ENCODE peak calls at places on chromosomes 13 and 19, in four cellular contexts. One of them, this sample, is unnamed.

GRCh38 chr13:51246005-51246404 is 23.8 kb downstream of the FAM124A start:
- DNase-seq in fibroblast of the aortic adventitia: no peak
- DNase-seq in MCF 10A: no peak
- DNase-seq in neural progenitor cell: no peak
- DNase-seq in this sample: no peak

GRCh38 chr19:39154626-39155100 is 29.1 kb downstream of the PAK4 start:
- DNase-seq in fibroblast of the aortic adventitia: no peak
- DNase-seq in MCF 10A: no peak
- DNase-seq in neural progenitor cell: no peak
- DNase-seq in this sample: no peak

GRCh38 chr19:40740747-40741146 is 9.5 kb downstream of the ACTMAP start:
- DNase-seq in fibroblast of the aortic adventitia: peak
- DNase-seq in MCF 10A: no peak
- DNase-seq in neural progenitor cell: no peak
- DNase-seq in this sample: peak

GRCh38 chr19:16661480-16662034 is 618 bp downstream of the TMEM38A start:
- DNase-seq in fibroblast of the aortic adventitia: no peak
- DNase-seq in MCF 10A: no peak
- DNase-seq in neural progenitor cell: peak
- DNase-seq in this sample: no peak

GRCh38 chr19:15252398-15253018 is 20.3 kb upstream of the EPHX3 start:
- DNase-seq in fibroblast of the aortic adventitia: peak
- DNase-seq in MCF 10A: peak
- DNase-seq in neural progenitor cell: peak
- DNase-seq in this sample: peak

GRCh38 chr13:22110368-22110767 is 439.5 kb downstream of the FGF9 start:
- DNase-seq in fibroblast of the aortic adventitia: peak
- DNase-seq in MCF 10A: no peak
- DNase-seq in neural progenitor cell: no peak
- DNase-seq in this sample: no peak

GRCh38 chr13:80454245-80454644 is 113.3 kb upstream of the SPRY2 start:
- DNase-seq in fibroblast of the aortic adventitia: peak
- DNase-seq in MCF 10A: peak
- DNase-seq in neural progenitor cell: no peak
- DNase-seq in this sample: no peak

GRCh38 chr13:111893071-111893606 is 173.8 kb upstream of the SOX1 start:
- DNase-seq in fibroblast of the aortic adventitia: no peak
- DNase-seq in MCF 10A: no peak
- DNase-seq in neural progenitor cell: peak
- DNase-seq in this sample: no peak

GRCh38 chr19:43624933-43625332 is 5.5 kb upstream of the ZNF428 start:
- DNase-seq in fibroblast of the aortic adventitia: no peak
- DNase-seq in MCF 10A: peak
- DNase-seq in neural progenitor cell: peak
- DNase-seq in this sample: no peak

GRCh38 chr19:10501971-10502523 is 1.1 kb downstream of the KEAP1 start:
- DNase-seq in fibroblast of the aortic adventitia: peak
- DNase-seq in MCF 10A: peak
- DNase-seq in neural progenitor cell: peak
- DNase-seq in this sample: no peak

GRCh38 chr13:101325423-101325822 is 90.9 kb downstream of the NALCN start:
- DNase-seq in fibroblast of the aortic adventitia: no peak
- DNase-seq in MCF 10A: no peak
- DNase-seq in neural progenitor cell: peak
- DNase-seq in this sample: no peak

GRCh38 chr19:40416918-40417713 is 3.9 kb upstream of the PRX start:
- DNase-seq in fibroblast of the aortic adventitia: no peak
- DNase-seq in MCF 10A: peak
- DNase-seq in neural progenitor cell: no peak
- DNase-seq in this sample: no peak

GRCh38 chr19:48551437-48552302 is at the start of gene SULT2B1:
- DNase-seq in fibroblast of the aortic adventitia: no peak
- DNase-seq in MCF 10A: no peak
- DNase-seq in neural progenitor cell: no peak
- DNase-seq in this sample: no peak

GRCh38 chr19:56839665-56840451 is 668 bp downstream of the PEG3 start:
- DNase-seq in fibroblast of the aortic adventitia: no peak
- DNase-seq in MCF 10A: no peak
- DNase-seq in neural progenitor cell: no peak
- DNase-seq in this sample: no peak

GRCh38 chr13:24746618-24747247 is 17.2 kb upstream of the RNF17 start:
- DNase-seq in fibroblast of the aortic adventitia: peak
- DNase-seq in MCF 10A: no peak
- DNase-seq in neural progenitor cell: peak
- DNase-seq in this sample: no peak

DNA sequence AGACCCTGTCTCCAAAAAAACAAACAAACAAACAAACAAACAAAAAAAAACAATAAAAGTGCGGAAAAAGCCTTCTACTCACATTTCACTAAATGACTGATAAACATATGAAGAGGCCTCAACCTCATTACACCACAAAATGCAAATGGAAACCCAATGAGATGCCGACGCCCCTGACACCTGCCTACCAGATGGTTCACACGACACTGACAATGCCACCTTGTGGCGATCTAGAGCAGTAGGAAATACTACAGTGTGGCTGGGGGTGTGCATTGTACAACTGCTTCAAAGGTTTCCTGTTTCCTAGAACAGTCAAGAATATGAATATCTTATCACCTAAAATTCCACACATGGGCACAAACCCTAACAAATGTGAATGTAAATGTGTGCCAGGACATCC is 14.0 kb downstream of the SCGB2B2 start:
- DNase-seq in fibroblast of the aortic adventitia: no peak
- DNase-seq in MCF 10A: peak
- DNase-seq in neural progenitor cell: peak
- DNase-seq in this sample: peak
- TF ChIP-seq CTCF in fibroblast of the aortic adventitia: no peak
- TF ChIP-seq CTCF in MCF 10A: no peak
- TF ChIP-seq CTCF in neural progenitor cell: peak
- TF ChIP-seq CTCF in this sample: peak

DNA sequence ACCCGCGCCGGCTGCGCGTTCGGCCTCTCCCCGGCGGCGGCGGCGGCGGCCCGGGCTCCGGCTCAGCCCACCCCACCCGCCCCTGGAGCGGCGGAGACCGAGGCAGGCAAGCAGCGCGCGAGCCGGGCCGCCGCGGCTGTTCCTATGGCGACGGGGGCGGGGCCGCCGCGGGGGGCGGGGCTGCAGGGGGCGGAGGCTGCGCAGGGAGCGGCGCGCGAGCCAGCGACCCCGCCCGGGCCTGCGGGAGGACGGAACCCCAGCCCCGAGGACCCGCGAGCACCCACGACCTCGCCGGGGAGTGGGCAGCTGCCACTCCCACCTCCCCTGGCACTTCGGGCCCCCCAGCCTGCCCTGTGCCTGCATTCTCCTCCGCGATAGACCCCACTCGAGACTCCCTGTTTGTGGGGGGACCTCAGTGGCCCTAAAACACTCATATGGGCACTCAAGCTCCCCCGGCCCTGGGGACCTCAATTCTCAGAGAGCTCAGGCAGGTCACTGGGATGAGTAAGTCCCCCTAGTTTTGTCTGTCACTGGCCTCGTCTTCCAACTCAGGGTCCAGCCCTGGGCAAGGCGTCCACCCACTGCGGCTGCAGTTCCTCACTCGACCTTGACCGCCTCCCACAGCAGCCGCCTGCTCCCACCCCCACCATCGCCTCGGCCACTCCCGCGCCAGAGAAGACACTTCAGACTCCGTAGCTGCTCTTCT is at the start of gene CTXN1:
- DNase-seq in fibroblast of the aortic adventitia: peak
- DNase-seq in MCF 10A: peak
- DNase-seq in neural progenitor cell: peak
- DNase-seq in this sample: no peak
- TF ChIP-seq CTCF in fibroblast of the aortic adventitia: no peak
- TF ChIP-seq CTCF in MCF 10A: no peak
- TF ChIP-seq CTCF in neural progenitor cell: no peak
- TF ChIP-seq CTCF in this sample: peak

DNA sequence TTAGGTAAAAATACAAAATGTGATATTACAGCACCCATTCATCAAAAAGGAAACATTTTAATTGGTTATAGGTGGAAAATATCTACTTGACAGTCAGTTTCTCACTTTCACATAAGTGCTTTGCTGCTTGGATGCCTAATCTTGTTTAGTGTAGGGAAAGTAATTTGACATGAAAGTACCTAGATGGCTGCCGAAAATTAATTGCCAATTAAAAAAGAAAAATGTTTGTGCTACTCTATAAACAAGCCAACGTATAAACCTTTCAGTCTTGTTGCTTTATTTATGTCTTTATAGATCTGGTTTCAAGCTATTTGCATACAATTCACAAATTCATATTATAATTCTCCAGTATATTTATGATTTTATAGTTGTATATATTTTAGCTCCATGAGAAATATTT is 729.9 kb downstream of the DACH1 start:
- DNase-seq in fibroblast of the aortic adventitia: no peak
- DNase-seq in MCF 10A: no peak
- DNase-seq in neural progenitor cell: no peak
- DNase-seq in this sample: no peak
- TF ChIP-seq CTCF in fibroblast of the aortic adventitia: no peak
- TF ChIP-seq CTCF in MCF 10A: no peak
- TF ChIP-seq CTCF in neural progenitor cell: no peak
- TF ChIP-seq CTCF in this sample: no peak

GRCh38 chr13:91946498-91947070 is 548.2 kb downstream of the GPC5 start:
- DNase-seq in fibroblast of the aortic adventitia: peak
- DNase-seq in MCF 10A: peak
- DNase-seq in neural progenitor cell: peak
- DNase-seq in this sample: no peak
- TF ChIP-seq CTCF in fibroblast of the aortic adventitia: no peak
- TF ChIP-seq CTCF in MCF 10A: peak
- TF ChIP-seq CTCF in neural progenitor cell: peak
- TF ChIP-seq CTCF in this sample: peak

This sample was measured in HFFc6.